ENCODE peak calls at places on chromosomes 1 and 21, in six cellular contexts. M is HepG2, D is transverse colon, O is uterus, J is HCT116, Y is right lobe of liver. X is an unnamed sample. For H3K4me1, the result is how much of the 10 kb centered on the place peaks cover.

GRCh38 chr1:8332806-8333205 is 14.9 kb downstream of the SLC45A1 start:
- DNase-seq in J (no peak), Y (no peak), M (no peak), O (no peak), D (no peak), X (no peak)

GRCh38 chr1:1183833-1184775 is 10.4 kb downstream of the TTLL10 start:
- DNase-seq in J (no peak), Y (peak), D (peak), O (no peak), M (no peak), X (no peak)

GRCh38 chr21:26070121-26070520 is 100.4 kb downstream of the APP start:
- DNase-seq in O (no peak), M (no peak), J (no peak), D (no peak), Y (no peak), X (no peak)

GRCh38 chr21:46056450-46056903 is 41.4 kb upstream of the COL6A2 start:
- DNase-seq in M (no peak), D (peak), Y (peak), J (no peak), O (peak), X (peak)

GRCh38 chr1:66090863-66091457 is 298.3 kb downstream of the PDE4B start:
- DNase-seq in D (no peak), O (no peak), J (no peak), M (no peak), Y (no peak), X (no peak)

GRCh38 chr1:223730471-223730870 is 18.1 kb downstream of the CAPN2 start:
- DNase-seq in Y (no peak), D (no peak), M (no peak), J (no peak), O (no peak), X (no peak)

GRCh38 chr1:6785721-6786505 is 659 bp downstream of the CAMTA1 start:
- DNase-seq in M (no peak), D (peak), O (peak), Y (peak), J (no peak), X (peak)

GRCh38 chr1:50661626-50662025 is 238.4 kb upstream of the DMRTA2 start:
- DNase-seq in D (no peak), M (no peak), Y (no peak), J (no peak), O (no peak), X (no peak)

GRCh38 chr1:14926214-14926613 is 227.3 kb upstream of the TMEM51 start:
- DNase-seq in M (no peak), D (no peak), O (no peak), Y (no peak), J (no peak), X (no peak)

GRCh38 chr1:67350783-67351182 is 43.1 kb downstream of the IL12RB2 start:
- DNase-seq in O (no peak), D (no peak), M (no peak), Y (no peak), J (no peak), X (no peak)

DNA sequence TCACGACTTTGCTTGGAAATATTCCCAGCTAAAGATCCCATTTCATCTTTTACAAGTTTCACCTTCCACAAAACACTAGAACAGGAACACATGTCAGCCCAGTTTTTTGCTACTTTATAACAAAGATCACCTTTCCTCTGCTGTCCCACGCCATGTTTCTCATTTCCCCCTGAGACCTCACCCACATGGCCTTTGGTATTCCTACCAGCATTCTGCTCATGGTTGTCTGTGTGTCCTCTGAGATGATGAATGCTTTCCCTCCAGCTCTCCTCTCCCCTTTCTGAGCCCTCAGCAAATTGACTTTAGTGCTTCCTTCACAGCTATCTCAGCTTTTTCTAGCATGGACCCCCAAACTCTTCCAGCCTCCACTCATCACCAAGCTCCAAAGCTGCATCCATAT is 32.3 kb upstream of the ABCG1 start:
- DNase-seq in Y (no peak), M (no peak), J (no peak), D (no peak), O (no peak), X (no peak)
- TF ChIP-seq CTCF in Y (no peak), M (no peak), J (no peak), D (no peak), O (no peak), X (no peak)

GRCh38 chr1:39901486-39902120 is at the start of gene MYCL:
- DNase-seq in D (peak), Y (peak), M (peak), J (peak), O (peak), X (peak)
- TF ChIP-seq POLR2A in D (no peak), Y (peak), M (no peak), J (peak), O (no peak), X (no peak)

GRCh38 chr1:27009601-27010197 is 3.0 kb downstream of the TENT5B start:
- DNase-seq in D (peak), J (no peak), O (no peak), M (no peak), Y (no peak), X (peak)
- H3K4me1 ChIP-seq in D (under half), J (half or more), O (under half), M (under half), Y (under half), X (under half)

GRCh38 chr1:151790940-151791651 is 796 bp upstream of the TDRKH start:
- DNase-seq in O (no peak), D (peak), J (no peak), M (peak), Y (no peak), X (no peak)

GRCh38 chr1:151787689-151788088 is 2.6 kb downstream of the TDRKH start:
- DNase-seq in Y (no peak), M (no peak), D (no peak), O (no peak), J (no peak), X (no peak)

GRCh38 chr1:151790071-151790939 is at the start of gene TDRKH:
- DNase-seq in M (peak), D (peak), Y (peak), O (peak), J (peak), X (peak)
- TF ChIP-seq CTCF in M (peak), D (peak), Y (peak), O (peak), J (peak), X (no peak)

DNA sequence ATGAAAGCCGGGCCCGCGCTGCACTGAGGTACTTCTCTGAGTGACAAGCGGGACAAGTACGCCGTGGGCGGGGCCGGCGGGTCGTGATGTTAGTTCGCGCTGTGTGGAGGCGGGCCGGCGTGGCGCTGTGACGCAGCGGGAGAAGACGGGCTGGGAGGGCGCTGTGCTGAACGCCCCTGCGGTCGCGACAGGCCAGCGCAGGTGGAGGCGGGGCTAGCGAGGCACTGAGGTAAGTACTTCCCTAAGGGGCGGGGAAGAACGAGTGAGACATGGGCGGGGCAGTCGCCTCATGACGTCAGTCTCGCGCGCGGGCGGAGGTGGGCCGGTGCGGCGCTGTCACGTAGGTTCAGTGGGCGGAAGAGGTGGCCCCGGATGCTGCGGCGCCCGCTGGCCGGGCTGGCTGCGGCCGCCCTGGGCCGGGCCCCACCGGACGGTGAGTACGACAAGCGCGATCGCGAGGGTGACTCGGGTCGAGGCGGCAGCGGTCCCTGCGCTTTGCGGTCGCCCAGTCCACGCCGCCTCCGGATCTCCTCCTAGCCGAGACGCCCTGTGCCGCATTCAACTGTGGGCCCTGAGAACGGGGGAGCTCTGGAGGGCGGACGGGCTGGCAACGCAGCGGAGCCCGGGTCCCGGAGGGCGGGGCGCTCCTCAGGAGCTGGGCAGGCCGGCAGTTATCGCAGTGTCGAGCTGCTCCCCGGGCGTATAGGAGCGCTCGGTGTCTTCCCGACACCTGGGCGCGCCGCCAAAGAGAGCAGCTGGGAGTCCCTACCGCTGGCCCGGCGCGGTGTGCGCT is at the start of gene GUK1:
- DNase-seq in O (peak), D (peak), Y (peak), J (peak), M (peak), X (peak)
- TF ChIP-seq POLR2A in O (peak), D (peak), Y (peak), J (peak), M (peak), X (peak)

DNA sequence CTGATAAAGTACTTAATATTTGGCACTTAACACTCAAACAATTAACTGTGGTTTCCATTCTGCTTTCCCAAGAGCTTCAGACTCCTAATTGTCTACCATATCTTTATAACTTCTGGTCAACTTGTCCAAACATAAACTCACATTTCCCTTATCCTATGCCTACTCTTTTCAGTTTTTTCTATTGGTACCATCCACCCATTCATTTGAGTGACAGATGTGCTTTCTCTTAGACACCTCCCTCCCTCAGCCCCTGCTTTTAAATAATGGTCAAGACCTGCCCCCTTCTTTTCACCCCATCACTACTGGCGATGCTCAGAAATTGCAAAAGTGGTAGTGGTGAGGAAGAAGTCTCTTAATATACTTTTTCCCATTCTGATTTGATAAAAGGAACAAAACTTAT is 5.5 kb downstream of the SLC16A4 start:
- DNase-seq in M (no peak), J (no peak), O (no peak), D (no peak), Y (no peak), X (no peak)
- H3K4me1 ChIP-seq in M (under half), J (under half), O (under half), D (under half), Y (under half), X (under half)

X was measured in sigmoid colon.